ENCODE peak calls at places on chromosomes 4 and X, in five cellular contexts. U is uterus, Y is heart right ventricle, S is Peyer's patch, L is OCI-LY7. G is an unnamed sample.

GRCh38 chr4:76955187-76955586 is 5.6 kb downstream of the SEPTIN11 start:
- DNase-seq in L (no peak), Y (no peak), S (no peak), U (no peak), G (no peak)

GRCh38 chr4:48333587-48333986 is 7.7 kb upstream of the SLAIN2 start:
- DNase-seq in S (no peak), L (no peak), U (no peak), Y (no peak), G (no peak)

GRCh38 chrX:106935175-106935574 is 15.0 kb downstream of the CLDN2 start:
- DNase-seq in U (no peak), Y (no peak), S (no peak), L (no peak), G (no peak)

GRCh38 chrX:47430925-47431324 is 52.1 kb downstream of the ZNF41 start:
- DNase-seq in S (no peak), L (no peak), U (no peak), Y (no peak), G (no peak)

GRCh38 chr4:86302242-86302641 is 57.6 kb downstream of the MAPK10 start:
- DNase-seq in S (no peak), L (no peak), U (peak; percentile 89), Y (peak; percentile 44), G (no peak)

GRCh38 chrX:31932769-31933168 is 860.9 kb upstream of the FTHL17 start:
- DNase-seq in Y (no peak), U (no peak), L (no peak), S (no peak), G (no peak)

GRCh38 chrX:154540897-154541535 is 5.6 kb downstream of the G6PD start:
- DNase-seq in U (no peak), L (no peak), S (no peak), Y (no peak), G (no peak)

GRCh38 chr4:10590896-10591295 is 93.7 kb downstream of the CLNK start:
- DNase-seq in L (no peak), U (no peak), S (no peak), Y (no peak), G (no peak)

GRCh38 chrX:115573172-115573571 is 12.2 kb downstream of the PLS3 start:
- DNase-seq in U (no peak), Y (no peak), S (no peak), L (no peak), G (no peak)

GRCh38 chr4:112517067-112517588 is 1.1 kb upstream of the NEUROG2 start:
- DNase-seq in U (no peak), L (peak; percentile 51), S (no peak), Y (no peak), G (no peak)

GRCh38 chr4:180635276-180635675 is 1607.9 kb upstream of the TENM3 start:
- DNase-seq in U (no peak), L (no peak), Y (no peak), S (no peak), G (no peak)

GRCh38 chr4:54819044-54819443 is 161.3 kb downstream of the KIT start:
- DNase-seq in S (no peak), U (no peak), L (no peak), Y (no peak), G (no peak)

GRCh38 chrX:74449322-74449936 is 28.1 kb downstream of the SLC16A2 start:
- DNase-seq in U (no peak), S (no peak), L (no peak), Y (no peak), G (peak; percentile 5)

GRCh38 chrX:292900-293897 is 12.0 kb downstream of the PLCXD1 start:
- DNase-seq in L (no peak), S (no peak), Y (no peak), U (no peak), G (no peak)

GRCh38 chr4:186699298-186699697 is 24.4 kb downstream of the FAT1 start:
- DNase-seq in Y (no peak), S (no peak), L (no peak), U (no peak), G (no peak)

GRCh38 chr4:86307432-86307831 is 52.4 kb downstream of the MAPK10 start:
- DNase-seq in S (no peak), Y (no peak), U (no peak), L (no peak), G (no peak)

GRCh38 chr4:120005091-120005490 is 61.6 kb downstream of the MAD2L1 start:
- DNase-seq in S (no peak), Y (no peak), L (no peak), U (no peak), G (no peak)

GRCh38 chr4:2937146-2937857 is 25.9 kb downstream of the NOP14 start:
- DNase-seq in S (peak; percentile 51), U (no peak), Y (no peak), L (no peak), G (no peak)

GRCh38 chr4:145609494-145610427 is 9.4 kb upstream of the MMAA start:
- DNase-seq in S (no peak), Y (peak; percentile 47), U (peak; percentile 46), L (peak; percentile 85), G (peak; percentile 55)

GRCh38 chr4:74100531-74100930 is 1.5 kb upstream of the CXCL2 start:
- DNase-seq in S (no peak), Y (no peak), L (no peak), U (no peak), G (no peak)

GRCh38 chr4:183816077-183816476 is 89.0 kb upstream of the STOX2 start:
- DNase-seq in S (no peak), L (no peak), Y (no peak), U (no peak), G (no peak)

GRCh38 chr4:183816882-183817509 is 88.1 kb upstream of the STOX2 start:
- DNase-seq in Y (no peak), S (no peak), U (no peak), L (no peak), G (no peak)

GRCh38 chr4:183823394-183823793 is 81.7 kb upstream of the STOX2 start:
- DNase-seq in L (no peak), U (no peak), S (no peak), Y (no peak), G (no peak)

GRCh38 chr4:183825346-183825745 is 79.8 kb upstream of the STOX2 start:
- DNase-seq in L (no peak), S (no peak), Y (no peak), U (no peak), G (no peak)

GRCh38 chr4:183821090-183821853 is 83.8 kb upstream of the STOX2 start:
- DNase-seq in Y (no peak), U (no peak), S (no peak), L (no peak), G (no peak)
- H3K27ac ChIP-seq in Y (no peak overlapping the region), U (no peak overlapping the region), S (no peak overlapping the region), L (no peak overlapping the region), G (no peak overlapping the region)

GRCh38 chr4:82754546-82755165 is 43.9 kb downstream of the SCD5 start:
- DNase-seq in U (no peak), L (no peak), S (no peak), Y (no peak), G (no peak)
- H3K9me3 ChIP-seq in U (no peaks in the 10 kb centered on the region), L (no peaks in the 10 kb centered on the region), S (no peaks in the 10 kb centered on the region), Y (no peaks in the 10 kb centered on the region), G (no peaks in the 10 kb centered on the region)

GRCh38 chr4:82893942-82894341 is 3.0 kb upstream of the SEC31A start:
- DNase-seq in Y (no peak), S (no peak), U (no peak), L (no peak), G (no peak)
- H3K4me1 ChIP-seq in Y (peaks cover 42% of the 10 kb centered on the region), S (peaks cover 4% of the 10 kb centered on the region), U (peaks cover under 1% of the 10 kb centered on the region), L (peaks cover 52% of the 10 kb centered on the region), G (peaks cover 39% of the 10 kb centered on the region)

DNA sequence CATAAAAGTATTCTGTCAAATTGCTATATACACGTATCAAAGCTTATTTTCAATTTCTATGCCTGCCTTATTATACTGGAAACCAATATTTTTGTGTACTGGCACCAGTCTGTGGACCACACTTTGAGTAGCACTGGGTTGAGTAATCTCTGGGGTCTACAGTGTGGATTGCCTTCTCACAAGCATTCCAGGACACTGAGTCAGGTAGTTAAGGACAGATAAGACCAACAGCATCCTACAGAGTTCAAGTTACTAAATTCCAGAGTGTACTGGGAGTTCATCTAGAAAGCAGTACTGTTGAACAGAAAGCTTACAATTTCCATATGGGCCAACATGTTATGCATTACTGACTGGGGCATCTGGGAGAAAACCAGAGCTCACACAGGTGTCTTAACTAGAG is 61.8 kb downstream of the VMA21 start:
- DNase-seq in S (no peak), Y (no peak), U (no peak), L (no peak), G (no peak)
- H3K27ac ChIP-seq in S (no peak overlapping the region), Y (no peak overlapping the region), U (no peak overlapping the region), L (no peak overlapping the region), G (no peak overlapping the region)

G was measured in CD4-positive, CD25-positive, alpha-beta regulatory T cell.